ENCODE peak calls at places on chromosome 3, in eight cellular contexts. K is progenitor cell of endocrine pancreas, X is HFF-Myc, F is GM20000, V is H9, I is stomach, Y is nephron progenitor cell, T is lung. H is an unnamed sample.

GRCh38 chr3:188673509-188674239 is 498.1 kb upstream of the TPRG1 start:
- DNase-seq in K (no peak), X (no peak), F (no peak), V (no peak), I (no peak), Y (no peak), T (no peak), H (no peak)

GRCh38 chr3:183306798-183307671 is 54.0 kb downstream of the B3GNT5 start:
- DNase-seq in K (no peak), X (no peak), F (peak), V (no peak), I (peak), Y (no peak), T (peak), H (peak)

GRCh38 chr3:45225465-45226205 is 452 bp downstream of the TMEM158 start:
- DNase-seq in K (no peak), X (no peak), F (peak), V (peak), I (no peak), Y (peak), T (no peak), H (peak)

GRCh38 chr3:53846134-53846850 is at the start of the genes CHDH and IL17RB:
- DNase-seq in K (peak), X (no peak), F (peak), V (peak), I (peak), Y (peak), T (peak), H (peak)

GRCh38 chr3:41726891-41727290 is 235.0 kb downstream of the ULK4 start:
- DNase-seq in K (no peak), X (no peak), F (no peak), V (no peak), I (no peak), Y (no peak), T (no peak), H (no peak)

GRCh38 chr3:121739902-121740301 is 9.6 kb downstream of the GOLGB1 start:
- DNase-seq in K (no peak), X (no peak), F (no peak), V (no peak), I (no peak), Y (no peak), T (no peak), H (no peak)

GRCh38 chr3:133926736-133927542 is 31.3 kb upstream of the RAB6B start:
- DNase-seq in K (no peak), X (no peak), F (no peak), V (peak), I (no peak), Y (peak), T (no peak), H (peak)

GRCh38 chr3:20930034-20930433 is 744.0 kb upstream of the SGO1 start:
- DNase-seq in K (no peak), X (peak), F (no peak), V (peak), I (peak), Y (no peak), T (no peak), H (no peak)

GRCh38 chr3:36944012-36944640 is 728 bp downstream of the TRANK1 start:
- DNase-seq in K (peak), X (no peak), F (peak), V (peak), I (peak), Y (peak), T (peak), H (peak)

GRCh38 chr3:5210926-5211325 is 23.4 kb downstream of the EDEM1 start:
- DNase-seq in K (no peak), X (no peak), F (no peak), V (no peak), I (no peak), Y (no peak), T (no peak), H (no peak)

GRCh38 chr3:64049832-64050231 is 26.5 kb upstream of the PSMD6 start:
- DNase-seq in K (no peak), X (no peak), F (no peak), V (peak), I (no peak), Y (no peak), T (no peak), H (no peak)

GRCh38 chr3:132432639-132433038 is 15.3 kb downstream of the DNAJC13 start:
- DNase-seq in K (no peak), X (peak), F (no peak), V (no peak), I (no peak), Y (no peak), T (no peak), H (no peak)

GRCh38 chr3:185308126-185308754 is 54.4 kb upstream of the EHHADH start:
- DNase-seq in K (peak), X (peak), F (peak), V (peak), I (peak), Y (peak), T (peak), H (peak)
- TF ChIP-seq CTCF in K (peak), X (peak), F (peak), V (peak), I (peak), Y (peak), T (peak), H (peak)

GRCh38 chr3:126959921-126960603 is 22.9 kb upstream of the PLXNA1 start:
- DNase-seq in K (no peak), X (no peak), F (no peak), V (peak), I (no peak), Y (no peak), T (no peak), H (no peak)

GRCh38 chr3:126961791-126962461 is 21.0 kb upstream of the PLXNA1 start:
- DNase-seq in K (no peak), X (no peak), F (no peak), V (no peak), I (no peak), Y (no peak), T (no peak), H (no peak)

GRCh38 chr3:126961191-126961790 is 21.6 kb upstream of the PLXNA1 start:
- DNase-seq in K (no peak), X (no peak), F (peak), V (no peak), I (no peak), Y (no peak), T (peak), H (peak)

GRCh38 chr3:126959144-126959920 is 23.6 kb upstream of the PLXNA1 start:
- DNase-seq in K (no peak), X (no peak), F (no peak), V (no peak), I (no peak), Y (no peak), T (no peak), H (no peak)

GRCh38 chr3:126960604-126960995 is 22.3 kb upstream of the PLXNA1 start:
- DNase-seq in K (no peak), X (no peak), F (no peak), V (no peak), I (no peak), Y (no peak), T (no peak), H (no peak)
- TF ChIP-seq CTCF in K (no peak), X (no peak), F (no peak), V (no peak), I (no peak), Y (no peak), T (no peak), H (no peak)

GRCh38 chr3:23183731-23184130 is 19.4 kb upstream of the UBE2E2 start:
- DNase-seq in K (no peak), X (peak), F (peak), V (peak), I (peak), Y (peak), T (peak), H (no peak)
- TF ChIP-seq CTCF in K (peak), X (peak), F (no peak), V (peak), I (peak), Y (peak), T (no peak), H (no peak)

GRCh38 chr3:81395739-81396138 is 365.7 kb downstream of the GBE1 start:
- DNase-seq in K (no peak), X (no peak), F (no peak), V (peak), I (no peak), Y (peak), T (no peak), H (no peak)
- TF ChIP-seq CTCF in K (peak), X (peak), F (no peak), V (peak), I (no peak), Y (peak), T (no peak), H (no peak)

DNA sequence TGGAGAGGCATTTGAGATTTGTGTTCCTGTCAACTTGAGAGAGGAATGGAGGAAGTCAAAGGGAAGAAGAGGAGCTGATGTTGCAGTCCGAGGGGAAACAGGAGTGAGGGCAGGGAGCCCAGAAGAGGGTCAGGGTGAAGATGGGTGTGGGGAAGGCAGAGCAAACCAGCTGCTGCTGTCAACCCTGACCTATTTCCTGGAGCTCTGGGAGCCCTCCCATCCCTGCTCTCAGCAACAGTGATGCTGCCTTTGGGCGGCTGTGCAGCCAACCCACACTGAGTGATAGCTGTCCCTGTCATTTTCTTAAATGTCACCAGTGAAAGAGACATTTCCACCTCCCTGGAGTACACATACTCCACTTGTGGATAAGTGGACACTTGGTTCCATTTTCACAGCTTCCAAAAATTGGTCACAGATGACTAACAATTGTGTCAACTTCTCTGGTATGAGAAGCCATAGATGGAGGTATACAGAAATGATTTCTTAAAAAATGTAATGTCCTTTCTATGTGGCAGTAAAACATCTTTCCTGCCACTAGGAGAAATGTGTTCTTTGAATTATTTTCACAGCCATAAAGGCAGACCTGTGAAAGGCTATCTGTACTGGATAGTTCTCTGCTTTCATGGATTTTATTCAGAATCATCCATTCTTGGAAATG is 556.3 kb upstream of the TBL1XR1 start:
- DNase-seq in K (no peak), X (no peak), F (no peak), V (no peak), I (no peak), Y (no peak), T (peak), H (no peak)
- TF ChIP-seq CTCF in K (no peak), X (no peak), F (no peak), V (no peak), I (no peak), Y (no peak), T (no peak), H (no peak)